ENCODE peak calls at places on chromosomes 11 and 22, in six cellular contexts. G is upper lobe of right lung, M is neuronal stem cell, F is fibroblast of the aortic adventitia, K is H54, Q is HFFc6. R is an unnamed sample.

GRCh38 chr11:68803766-68804165 is 38.0 kb downstream of the CPT1A start:
- DNase-seq in Q (no peak), K (no peak), M (no peak), F (no peak), G (no peak), R (no peak)

GRCh38 chr22:36528336-36528735 is 630 bp downstream of the EIF3D start:
- DNase-seq in Q (no peak), M (no peak), K (no peak), F (no peak), G (no peak), R (peak)

GRCh38 chr11:33574366-33574765 is 126.3 kb downstream of the C11orf91 start:
- DNase-seq in G (no peak), K (no peak), Q (no peak), M (no peak), F (no peak), R (peak)

GRCh38 chr11:210803-211180 is 3.3 kb downstream of the RIC8A start:
- DNase-seq in Q (no peak), K (no peak), M (no peak), G (peak), F (no peak), R (no peak)

GRCh38 chr22:39519681-39520053 is 695 bp upstream of the ATF4 start:
- DNase-seq in Q (no peak), M (no peak), K (no peak), G (no peak), F (peak), R (no peak)

GRCh38 chr11:125376117-125376516 is 119.9 kb downstream of the FEZ1 start:
- DNase-seq in Q (no peak), K (no peak), M (no peak), G (peak), F (peak), R (peak)

GRCh38 chr11:108724974-108725689 is 60.3 kb downstream of the DDX10 start:
- DNase-seq in F (no peak), Q (no peak), G (no peak), M (no peak), K (no peak), R (no peak)

GRCh38 chr11:108562746-108563581 is 30.6 kb downstream of the EXPH5 start:
- DNase-seq in F (no peak), G (no peak), Q (no peak), M (no peak), K (no peak), R (no peak)

GRCh38 chr11:43933608-43934358 is 8.7 kb upstream of the C11orf96 start:
- DNase-seq in K (no peak), F (peak), M (no peak), Q (no peak), G (no peak), R (peak)

GRCh38 chr11:10303558-10304363 is 1.1 kb upstream of the ADM start:
- DNase-seq in Q (peak), G (no peak), K (no peak), M (no peak), F (peak), R (peak)

GRCh38 chr11:119416606-119417580 is 6.1 kb downstream of the THY1 start:
- DNase-seq in G (no peak), F (peak), M (no peak), Q (peak), K (peak), R (peak)

GRCh38 chr22:24097961-24098391 is 83.3 kb upstream of the SUSD2 start:
- DNase-seq in F (no peak), M (no peak), Q (no peak), K (no peak), G (peak), R (no peak)

GRCh38 chr11:112967082-112967481 is 5.9 kb downstream of the NCAM1 start:
- DNase-seq in K (no peak), F (no peak), M (no peak), Q (no peak), G (no peak), R (no peak)

GRCh38 chr11:1158681-1159525 is 1.1 kb downstream of the MUC5AC start:
- DNase-seq in M (no peak), Q (no peak), F (no peak), G (peak), K (no peak), R (no peak)

GRCh38 chr11:17479284-17480214 is 2.9 kb upstream of the ABCC8 start:
- DNase-seq in G (no peak), Q (no peak), K (peak), M (peak), F (peak), R (no peak)

GRCh38 chr22:31818481-31819392 is 64.9 kb downstream of the DEPDC5 start:
- DNase-seq in G (no peak), K (no peak), M (no peak), Q (peak), F (peak), R (peak)

GRCh38 chr22:32042924-32043323 is at the start of gene SLC5A1:
- DNase-seq in F (no peak), Q (no peak), K (no peak), G (peak), M (no peak), R (no peak)

GRCh38 chr22:38422615-38423511 is 32.1 kb downstream of the KCNJ4 start:
- DNase-seq in F (no peak), G (no peak), M (no peak), Q (no peak), K (no peak), R (no peak)

GRCh38 chr11:62443390-62444201 is 24.8 kb downstream of the SCGB1A1 start:
- DNase-seq in F (peak), Q (no peak), M (no peak), G (no peak), K (no peak), R (no peak)

GRCh38 chr11:87924125-87924524 is 251.1 kb downstream of the RAB38 start:
- DNase-seq in M (no peak), K (no peak), F (no peak), Q (no peak), G (no peak), R (no peak)

GRCh38 chr11:63666874-63667273 is 4.3 kb downstream of the ATL3 start:
- DNase-seq in K (no peak), F (peak), M (no peak), G (no peak), Q (peak), R (peak)

GRCh38 chr11:112255075-112255739 is 5.5 kb downstream of the PLET1 start:
- DNase-seq in F (peak), G (no peak), K (no peak), Q (peak), M (no peak), R (peak)

GRCh38 chr22:22591348-22592299 is 32.6 kb upstream of the PRAME start:
- DNase-seq in Q (no peak), F (no peak), G (no peak), K (no peak), M (no peak), R (peak)

GRCh38 chr22:48663297-48663696 is 1164.4 kb downstream of the BRD1 start:
- DNase-seq in M (no peak), G (no peak), F (no peak), K (no peak), Q (no peak), R (peak)

GRCh38 chr11:134155946-134156865 is 67.6 kb downstream of the NCAPD3 start:
- DNase-seq in M (no peak), Q (no peak), F (no peak), G (no peak), K (no peak), R (no peak)

GRCh38 chr11:119062779-119063178 is 4.8 kb upstream of the VPS11 start:
- DNase-seq in Q (peak), M (no peak), K (no peak), F (peak), G (no peak), R (peak)

GRCh38 chr11:117232022-117232878 is at the start of the genes PCSK7 and RNF214:
- DNase-seq in Q (peak), K (peak), M (peak), F (peak), G (peak), R (peak)

GRCh38 chr11:34546511-34547206 is 33.1 kb upstream of the ELF5 start:
- DNase-seq in F (no peak), G (no peak), M (peak), Q (no peak), K (no peak), R (no peak)

GRCh38 chr11:126359431-126360048 is 4.1 kb downstream of the ST3GAL4 start:
- DNase-seq in F (peak), K (no peak), Q (no peak), G (peak), M (no peak), R (peak)

GRCh38 chr11:88179141-88179540 is 3.9 kb upstream of the RAB38 start:
- DNase-seq in Q (no peak), G (no peak), K (no peak), M (no peak), F (no peak), R (peak)

GRCh38 chr22:37746366-37747089 is 49.7 kb downstream of the TRIOBP start:
- DNase-seq in F (no peak), G (peak), K (no peak), Q (no peak), M (peak), R (no peak)

R was measured in fibroblast of mammary gland.